ENCODE peak calls at places on chromosomes 12 and 14, in four cellular contexts. E is GM12878, F is H1, Y is K562. A is an unnamed sample.

GRCh38 chr12:57224973-57225679 is 4.4 kb upstream of the SHMT2 start:
- DNase-seq in E (no peak), F (no peak), Y (no peak), A (no peak)

GRCh38 chr14:23831591-23831990 is 122.0 kb upstream of the DHRS4 start:
- DNase-seq in E (no peak), F (no peak), Y (no peak), A (no peak)

GRCh38 chr12:123654129-123654701 is 16.7 kb upstream of the TCTN2 start:
- DNase-seq in E (no peak), F (no peak), Y (no peak), A (no peak)

GRCh38 chr14:51539571-51540037 is 112.1 kb upstream of the FRMD6 start:
- DNase-seq in E (no peak), F (peak), Y (no peak), A (no peak)

GRCh38 chr12:45077259-45077658 is 26.4 kb upstream of the DBX2 start:
- DNase-seq in E (no peak), F (no peak), Y (no peak), A (no peak)

GRCh38 chr14:30799933-30800332 is 74.4 kb upstream of the COCH start:
- DNase-seq in E (no peak), F (no peak), Y (no peak), A (no peak)

GRCh38 chr14:94836849-94837248 is 66.9 kb upstream of the GSC start:
- DNase-seq in E (no peak), F (no peak), Y (no peak), A (no peak)

GRCh38 chr12:5568325-5568981 is 136.5 kb downstream of the NTF3 start:
- DNase-seq in E (no peak), F (no peak), Y (no peak), A (peak)

GRCh38 chr12:110766311-110767154 is 23.8 kb upstream of the PPP1CC start:
- DNase-seq in E (no peak), F (no peak), Y (no peak), A (no peak)

GRCh38 chr12:109944975-109945374 is 44.9 kb downstream of the TCHP start:
- DNase-seq in E (no peak), F (peak), Y (no peak), A (peak)

GRCh38 chr12:19201653-19202052 is 72.1 kb downstream of the PLEKHA5 start:
- DNase-seq in E (no peak), F (no peak), Y (no peak), A (no peak)

GRCh38 chr14:92553456-92553855 is 39.9 kb downstream of the RIN3 start:
- DNase-seq in E (no peak), F (no peak), Y (no peak), A (no peak)

GRCh38 chr12:111330800-111331752 is 37.8 kb downstream of the PHETA1 start:
- DNase-seq in E (no peak), F (no peak), Y (peak), A (peak)

GRCh38 chr12:56766535-56766934 is 3.4 kb downstream of the HSD17B6 start:
- DNase-seq in E (peak), F (no peak), Y (no peak), A (no peak)

GRCh38 chr12:92462527-92462926 is 240.3 kb upstream of the PLEKHG7 start:
- DNase-seq in E (no peak), F (no peak), Y (no peak), A (no peak)

GRCh38 chr12:12715128-12715458 is 2.1 kb upstream of the CDKN1B start:
- DNase-seq in E (no peak), F (no peak), Y (no peak), A (no peak)

GRCh38 chr12:120936197-120936596 is 32.0 kb upstream of the SPPL3 start:
- DNase-seq in E (no peak), F (no peak), Y (no peak), A (no peak)

GRCh38 chr14:33812596-33812995 is 138.3 kb downstream of the EGLN3 start:
- DNase-seq in E (no peak), F (no peak), Y (peak), A (no peak)

GRCh38 chr12:2283910-2284309 is 231.1 kb downstream of the CACNA1C start:
- DNase-seq in E (no peak), F (no peak), Y (no peak), A (no peak)

GRCh38 chr14:71521736-71522135 is 410.5 kb upstream of the RGS6 start:
- DNase-seq in E (no peak), F (no peak), Y (no peak), A (no peak)

GRCh38 chr12:116303076-116303465 is 25.6 kb upstream of the MED13L start:
- DNase-seq in E (no peak), F (no peak), Y (no peak), A (no peak)

GRCh38 chr14:104724407-104724980 is 465 bp downstream of the ADSS1 start:
- DNase-seq in E (no peak), F (no peak), Y (peak), A (no peak)

GRCh38 chr12:131530427-131530826 is 180.5 kb upstream of the SFSWAP start:
- DNase-seq in E (no peak), F (no peak), Y (no peak), A (no peak)

GRCh38 chr14:56065621-56066295 is 52.5 kb upstream of the PELI2 start:
- DNase-seq in E (no peak), F (no peak), Y (no peak), A (no peak)

GRCh38 chr12:57517187-57517586 is 3.1 kb downstream of the DDIT3 start:
- DNase-seq in E (no peak), F (no peak), Y (no peak), A (no peak)

GRCh38 chr14:36773558-36773957 is 111.9 kb downstream of the PAX9 start:
- DNase-seq in E (no peak), F (no peak), Y (no peak), A (no peak)

DNA sequence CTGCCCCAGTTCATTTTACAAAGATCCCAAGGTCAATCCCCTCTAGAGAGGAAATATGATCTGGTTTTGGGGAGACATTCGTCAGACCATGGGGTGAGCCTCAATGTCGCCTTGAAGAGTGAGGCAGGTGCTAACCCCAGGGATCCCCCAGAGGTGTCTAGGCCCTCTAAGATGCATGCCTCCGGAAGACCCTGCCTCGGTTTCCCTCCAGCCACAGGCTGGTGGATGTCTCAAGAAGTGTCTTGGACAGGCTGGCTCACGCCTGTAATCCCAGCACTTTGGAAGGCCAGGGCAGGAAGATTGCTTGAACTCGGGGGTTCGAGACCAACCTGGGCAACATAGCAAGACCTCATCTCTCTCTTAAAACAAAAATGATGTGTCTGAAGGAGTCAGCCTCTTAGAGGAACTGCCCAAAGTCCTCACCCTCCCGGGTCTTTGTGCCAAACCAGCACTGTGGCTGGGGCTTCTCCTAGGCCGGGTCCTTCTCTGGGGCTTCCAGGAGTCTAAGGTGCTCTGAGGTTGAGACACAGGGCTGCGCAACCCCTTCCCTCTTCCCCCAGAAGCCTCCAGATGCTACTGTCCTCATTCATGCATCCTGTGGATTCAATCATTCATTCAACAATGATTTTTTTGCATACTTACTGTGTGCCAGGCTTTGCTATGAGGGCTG is 24.7 kb upstream of the BEGAIN start:
- DNase-seq in E (no peak), F (no peak), Y (no peak), A (no peak)
- TF ChIP-seq HDAC6 in E (no peak), F (no peak), Y (no peak), A (no peak)

DNA sequence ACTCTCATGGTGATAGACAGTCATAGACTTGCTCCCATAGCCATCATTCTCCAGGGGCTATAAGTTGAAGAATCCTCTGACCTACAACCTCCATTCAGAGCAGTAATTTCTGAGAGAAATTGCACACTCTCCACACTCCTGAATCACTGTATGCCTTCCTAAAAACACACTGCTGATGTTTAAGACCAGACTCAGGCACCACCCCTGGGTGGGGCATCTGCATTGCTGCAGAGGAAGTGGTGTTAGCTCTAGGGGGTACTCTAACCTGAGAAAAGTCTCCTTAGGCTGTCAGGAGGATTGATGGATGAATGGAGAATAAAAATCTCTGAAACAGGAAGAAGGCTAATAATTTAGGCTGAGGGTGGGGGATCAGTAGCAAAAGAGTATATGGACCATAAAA is 436.1 kb downstream of the DAD1 start:
- DNase-seq in E (no peak), F (no peak), Y (no peak), A (no peak)
- TF ChIP-seq HDAC6 in E (no peak), F (no peak), Y (no peak), A (no peak)

GRCh38 chr14:64747327-64747726 is 43.1 kb downstream of the PLEKHG3 start:
- DNase-seq in E (no peak), F (no peak), Y (no peak), A (no peak)

GRCh38 chr14:64748521-64748920 is 44.3 kb downstream of the PLEKHG3 start:
- DNase-seq in E (no peak), F (no peak), Y (no peak), A (no peak)

GRCh38 chr14:64743061-64743460 is 38.8 kb downstream of the PLEKHG3 start:
- DNase-seq in E (no peak), F (no peak), Y (no peak), A (no peak)

GRCh38 chr14:64746298-64747250 is 42.4 kb downstream of the PLEKHG3 start:
- DNase-seq in E (no peak), F (no peak), Y (no peak), A (no peak)

GRCh38 chr14:64745511-64746041 is 41.4 kb downstream of the PLEKHG3 start:
- DNase-seq in E (no peak), F (no peak), Y (no peak), A (peak)
- TF ChIP-seq HDAC6 in E (no peak), F (no peak), Y (no peak), A (no peak)

GRCh38 chr14:54567634-54568561 is 970 bp downstream of the SAMD4A start:
- DNase-seq in E (no peak), F (no peak), Y (peak), A (peak)
- TF ChIP-seq HDAC6 in E (no peak), F (no peak), Y (no peak), A (no peak)

GRCh38 chr14:74821267-74821915 is 54.6 kb downstream of the PROX2 start:
- DNase-seq in E (no peak), F (no peak), Y (no peak), A (peak)

GRCh38 chr14:74825008-74825407 is 50.9 kb downstream of the PROX2 start:
- DNase-seq in E (no peak), F (no peak), Y (no peak), A (no peak)

GRCh38 chr14:74816124-74816523 is 53.0 kb downstream of the YLPM1 start:
- DNase-seq in E (no peak), F (no peak), Y (no peak), A (no peak)

DNA sequence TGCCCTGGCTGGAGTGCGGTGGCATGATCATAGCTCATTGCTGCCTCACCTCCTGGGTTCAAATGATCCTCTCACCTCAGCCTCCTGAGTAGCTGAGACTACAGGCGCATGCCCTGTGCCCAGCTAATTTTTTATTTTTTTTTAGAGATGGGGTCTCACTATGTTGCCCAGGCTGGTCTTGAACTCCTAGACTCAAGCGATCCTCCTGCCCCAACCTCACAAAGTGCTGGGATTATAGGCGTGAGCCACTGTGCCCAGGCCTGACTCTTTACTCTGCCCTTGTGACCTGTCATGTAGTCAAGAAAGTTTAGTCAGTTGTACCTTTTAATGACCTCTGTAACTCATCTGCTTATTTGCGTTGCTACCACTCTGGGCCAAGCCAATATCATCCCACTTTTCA is 55.7 kb downstream of the PROX2 start:
- DNase-seq in E (no peak), F (no peak), Y (no peak), A (no peak)
- TF ChIP-seq HDAC6 in E (no peak), F (no peak), Y (no peak), A (no peak)

GRCh38 chr12:95164656-95165055 is 52.6 kb downstream of the FGD6 start:
- DNase-seq in E (no peak), F (no peak), Y (no peak), A (no peak)
- TF ChIP-seq HDAC6 in E (no peak), F (no peak), Y (no peak), A (no peak)

GRCh38 chr14:69350892-69351291 is 47.2 kb downstream of the ERH start:
- DNase-seq in E (no peak), F (no peak), Y (no peak), A (no peak)

GRCh38 chr14:69351911-69352310 is 46.2 kb downstream of the ERH start:
- DNase-seq in E (no peak), F (no peak), Y (no peak), A (no peak)

GRCh38 chr14:69349091-69349777 is 48.9 kb downstream of the ERH start:
- DNase-seq in E (no peak), F (no peak), Y (no peak), A (no peak)

GRCh38 chr14:69353168-69353567 is 44.9 kb downstream of the ERH start:
- DNase-seq in E (no peak), F (no peak), Y (no peak), A (no peak)

GRCh38 chr14:69351385-69351784 is 46.7 kb downstream of the ERH start:
- DNase-seq in E (no peak), F (no peak), Y (no peak), A (no peak)
- TF ChIP-seq HDAC6 in E (no peak), F (no peak), Y (no peak), A (no peak)

GRCh38 chr14:74574092-74574438 is 38.0 kb downstream of the LTBP2 start:
- DNase-seq in E (no peak), F (no peak), Y (no peak), A (no peak)
- TF ChIP-seq HDAC6 in E (no peak), F (no peak), Y (no peak), A (no peak)